ENCODE peak calls at places on chromosomes 1 and 21, in seven cellular contexts. S is choroid plexus epithelial cell; Q is CD8-positive, alpha-beta T cell; W is EH; D is esophagus squamous epithelium; O is activated naive CD4-positive, alpha-beta T cell; C is AG08396. M is an unnamed sample.

GRCh38 chr1:112702420-112703261 is 4.3 kb downstream of the RHOC start:
- DNase-seq in C (no peak), O (no peak), W (no peak), D (no peak), Q (no peak), S (no peak), M (no peak)

GRCh38 chr21:14401217-14401616 is 18.3 kb upstream of the HSPA13 start:
- DNase-seq in C (no peak), D (no peak), Q (no peak), S (no peak), O (no peak), W (no peak), M (no peak)

GRCh38 chr1:22132517-22133235 is 10.2 kb downstream of the WNT4 start:
- DNase-seq in D (no peak), Q (no peak), O (no peak), C (peak), W (peak), S (peak), M (no peak)

GRCh38 chr1:159987186-159987585 is 33.1 kb upstream of the SLAMF9 start:
- DNase-seq in O (no peak), S (no peak), C (no peak), W (no peak), D (no peak), Q (no peak), M (no peak)

GRCh38 chr1:244002721-244003120 is 48.4 kb upstream of the ZBTB18 start:
- DNase-seq in C (no peak), O (no peak), D (no peak), Q (no peak), W (no peak), S (no peak), M (no peak)

GRCh38 chr1:230861970-230862595 is 6.2 kb downstream of the C1orf198 start:
- DNase-seq in W (no peak), D (no peak), Q (no peak), C (no peak), O (no peak), S (peak), M (no peak)

GRCh38 chr1:162823231-162823630 is 32.7 kb downstream of the HSD17B7 start:
- DNase-seq in Q (no peak), D (no peak), C (no peak), O (no peak), S (no peak), W (no peak), M (no peak)

GRCh38 chr21:45999581-46000181 is 18.1 kb downstream of the COL6A1 start:
- DNase-seq in W (no peak), S (no peak), O (no peak), D (no peak), Q (no peak), C (no peak), M (no peak)

GRCh38 chr1:226989081-226989747 is 49.1 kb downstream of the COQ8A start:
- DNase-seq in S (no peak), C (no peak), Q (no peak), W (no peak), D (no peak), O (no peak), M (no peak)

GRCh38 chr1:96722161-96722908 is 751 bp downstream of the PTBP2 start:
- DNase-seq in D (no peak), S (peak), W (peak), C (peak), Q (no peak), O (no peak), M (peak)

GRCh38 chr1:98045211-98046030 is 124.6 kb upstream of the DPYD start:
- DNase-seq in D (no peak), C (peak), O (no peak), W (peak), Q (no peak), S (peak), M (peak)

GRCh38 chr1:67532452-67533216 is 102.4 kb upstream of the SERBP1 start:
- DNase-seq in O (no peak), D (no peak), C (peak), W (peak), Q (no peak), S (peak), M (no peak)

GRCh38 chr1:84264961-84265360 is 36.5 kb upstream of the SAMD13 start:
- DNase-seq in S (no peak), O (no peak), W (no peak), C (no peak), D (no peak), Q (no peak), M (no peak)

GRCh38 chr1:200379431-200379755 is 30.4 kb downstream of the ZNF281 start:
- DNase-seq in D (no peak), Q (no peak), C (peak), O (no peak), W (peak), S (peak), M (no peak)

GRCh38 chr21:31132574-31133242 is 94.4 kb upstream of the KRTAP19-8 start:
- DNase-seq in D (no peak), Q (peak), O (peak), S (peak), C (no peak), W (no peak), M (no peak)

GRCh38 chr1:32334864-32335618 is 992 bp downstream of the MARCKSL1 start:
- DNase-seq in D (no peak), O (peak), C (peak), W (peak), S (no peak), Q (peak), M (no peak)

GRCh38 chr1:51203121-51203873 is 32.8 kb upstream of the RNF11 start:
- DNase-seq in S (no peak), O (no peak), D (no peak), C (no peak), Q (no peak), W (no peak), M (no peak)

GRCh38 chr21:24217141-24217540 is 1390.1 kb downstream of the MRPL39 start:
- DNase-seq in W (no peak), D (no peak), C (no peak), O (no peak), Q (no peak), S (no peak), M (no peak)

GRCh38 chr1:93033029-93033428 is 46.1 kb upstream of the MTF2 start:
- DNase-seq in Q (no peak), C (no peak), D (no peak), S (peak), W (no peak), O (no peak), M (no peak)

GRCh38 chr1:226029093-226029496 is 30.0 kb upstream of the SDE2 start:
- DNase-seq in O (no peak), S (no peak), D (no peak), Q (no peak), W (no peak), C (no peak), M (no peak)

GRCh38 chr1:43447891-43448708 is 5.6 kb downstream of the HYI start:
- DNase-seq in D (no peak), O (no peak), W (no peak), Q (no peak), S (no peak), C (no peak), M (no peak)

GRCh38 chr1:52919051-52919719 is 2.4 kb downstream of the ECHDC2 start:
- DNase-seq in W (no peak), S (no peak), C (no peak), D (no peak), O (no peak), Q (no peak), M (no peak)

GRCh38 chr1:41573803-41574713 is 89.6 kb upstream of the EDN2 start:
- DNase-seq in O (peak), Q (peak), W (peak), C (peak), D (no peak), S (peak), M (no peak)

GRCh38 chr1:163035791-163036249 is 33.3 kb upstream of the RGS4 start:
- DNase-seq in S (peak), W (peak), D (no peak), C (peak), O (no peak), Q (no peak), M (peak)

GRCh38 chr1:201647094-201647493 is 108.2 kb downstream of the NAV1 start:
- DNase-seq in D (no peak), W (no peak), S (no peak), O (no peak), Q (no peak), C (no peak), M (no peak)

GRCh38 chr1:150683914-150684313 is 13.0 kb downstream of the GOLPH3L start:
- DNase-seq in S (no peak), W (no peak), O (no peak), C (no peak), Q (no peak), D (no peak), M (no peak)

GRCh38 chr1:19925342-19926070 is 2.1 kb upstream of the PLA2G2E start:
- DNase-seq in D (no peak), Q (no peak), W (no peak), O (no peak), S (no peak), C (no peak), M (no peak)

GRCh38 chr1:70295737-70296136 is 58.8 kb downstream of the ANKRD13C start:
- DNase-seq in C (no peak), W (no peak), Q (no peak), S (no peak), D (no peak), O (no peak), M (no peak)

GRCh38 chr1:29249170-29249691 is 12.9 kb downstream of the PTPRU start:
- DNase-seq in O (no peak), C (peak), S (peak), W (peak), D (no peak), Q (no peak), M (no peak)

GRCh38 chr1:202252271-202252670 is 58.7 kb downstream of the LGR6 start:
- DNase-seq in Q (no peak), D (no peak), W (no peak), S (no peak), O (no peak), C (no peak), M (no peak)

GRCh38 chr1:41851589-41851988 is 67.1 kb downstream of the HIVEP3 start:
- DNase-seq in D (no peak), Q (no peak), W (peak), O (no peak), C (no peak), S (peak), M (no peak)

GRCh38 chr1:18956189-18957135 is at the start of gene IFFO2:
- DNase-seq in S (peak), D (peak), O (peak), W (peak), C (peak), Q (peak), M (peak)

GRCh38 chr1:228393268-228393699 is 13.4 kb downstream of the TRIM11 start:
- DNase-seq in S (peak), C (peak), D (no peak), O (no peak), Q (no peak), W (peak), M (no peak)

GRCh38 chr1:52057876-52058275 is 1.8 kb downstream of the BTF3L4 start:
- DNase-seq in O (no peak), Q (no peak), S (peak), C (no peak), W (peak), D (no peak), M (no peak)

GRCh38 chr1:157195521-157196244 is 57.5 kb upstream of the ETV3 start:
- DNase-seq in C (no peak), W (no peak), S (no peak), O (no peak), Q (no peak), D (no peak), M (no peak)

GRCh38 chr1:89809556-89809955 is 11.3 kb upstream of the LRRC8D start:
- DNase-seq in C (no peak), D (no peak), W (peak), O (no peak), Q (no peak), S (peak), M (no peak)